ENCODE peak calls at places on chromosomes 2 and 18, in five cellular contexts. C is SK-N-SH, P is fibroblast of the aortic adventitia, S is ovary, E is GM12865. J is an unnamed sample.

GRCh38 chr2:237736783-237737182 is 61.8 kb upstream of the RBM44 start:
- DNase-seq in P (no peak), C (no peak), S (no peak), E (no peak), J (no peak)

GRCh38 chr18:74532511-74533025 is 1.7 kb upstream of the CNDP1 start:
- DNase-seq in E (no peak), C (no peak), P (no peak), S (no peak), J (no peak)

GRCh38 chr2:191343796-191344338 is 98.7 kb downstream of the MYO1B start:
- DNase-seq in E (no peak), C (no peak), P (no peak), S (no peak), J (no peak)

GRCh38 chr2:23904692-23905091 is 22.2 kb downstream of the ATAD2B start:
- DNase-seq in P (peak), S (no peak), C (no peak), E (no peak), J (no peak)

GRCh38 chr2:80947601-80948130 is 643.1 kb upstream of the LRRTM1 start:
- DNase-seq in E (no peak), P (no peak), S (no peak), C (no peak), J (no peak)

GRCh38 chr2:150133623-150134022 is 353.8 kb downstream of the RND3 start:
- DNase-seq in P (peak), C (no peak), S (no peak), E (peak), J (peak)

GRCh38 chr2:235050992-235051351 is 99.2 kb downstream of the SH3BP4 start:
- DNase-seq in P (peak), E (no peak), C (peak), S (peak), J (no peak)

GRCh38 chr18:38006541-38006940 is 440.9 kb upstream of the CELF4 start:
- DNase-seq in P (no peak), E (no peak), S (no peak), C (no peak), J (no peak)

GRCh38 chr2:119707117-119708087 is 28.4 kb downstream of the TMEM177 start:
- DNase-seq in S (no peak), C (no peak), P (no peak), E (no peak), J (no peak)

GRCh38 chr2:40168032-40168431 is 283.9 kb downstream of the SLC8A1 start:
- DNase-seq in C (no peak), S (no peak), E (no peak), P (peak), J (no peak)

GRCh38 chr2:85540131-85540587 is 1.2 kb downstream of the MAT2A start:
- DNase-seq in P (peak), C (no peak), S (no peak), E (no peak), J (no peak)

GRCh38 chr2:46988733-46989481 is 73.3 kb upstream of the MCFD2 start:
- DNase-seq in C (peak), S (peak), E (no peak), P (no peak), J (no peak)

GRCh38 chr2:8009010-8009597 is 672.8 kb upstream of the ID2 start:
- DNase-seq in E (no peak), P (peak), C (no peak), S (no peak), J (no peak)

GRCh38 chr2:216516730-216517350 is 18.2 kb downstream of the RPL37A start:
- DNase-seq in C (peak), S (no peak), P (peak), E (peak), J (no peak)

GRCh38 chr2:105804266-105804665 is 59.6 kb downstream of the NCK2 start:
- DNase-seq in C (peak), E (no peak), S (no peak), P (peak), J (no peak)

GRCh38 chr2:197869501-197870111 is 65.2 kb downstream of the PLCL1 start:
- DNase-seq in E (no peak), S (no peak), P (peak), C (peak), J (no peak)

GRCh38 chr2:97751752-97752151 is 38.4 kb downstream of the ZAP70 start:
- DNase-seq in E (no peak), C (no peak), P (peak), S (no peak), J (no peak)

GRCh38 chr18:23683155-23683554 is 6.1 kb upstream of the LAMA3 start:
- DNase-seq in P (no peak), S (no peak), E (no peak), C (no peak), J (no peak)

GRCh38 chr2:239363946-239364637 is 36.7 kb downstream of the HDAC4 start:
- DNase-seq in E (no peak), P (no peak), S (peak), C (no peak), J (no peak)

GRCh38 chr2:237309011-237309410 is 105.0 kb downstream of the COL6A3 start:
- DNase-seq in P (peak), S (no peak), C (no peak), E (no peak), J (no peak)

GRCh38 chr2:6423131-6423530 is 442.6 kb downstream of the CMPK2 start:
- DNase-seq in E (peak), P (no peak), C (peak), S (no peak), J (no peak)

GRCh38 chr2:42074661-42075060 is 26.8 kb downstream of the PKDCC start:
- DNase-seq in C (no peak), P (no peak), S (no peak), E (no peak), J (no peak)

GRCh38 chr2:108536911-108537310 is 2.6 kb downstream of the LIMS1 start:
- DNase-seq in P (no peak), S (no peak), E (no peak), C (no peak), J (no peak)
- H3K4me3 ChIP-seq in P (no peak), S (no peak), E (no peak), C (peak), J (no peak)

GRCh38 chr2:37343537-37344434 is 644 bp upstream of the QPCT start:
- DNase-seq in S (no peak), E (no peak), P (peak), C (peak), J (no peak)
- TF ChIP-seq CTCF in S (peak), E (no peak), P (peak), C (peak), J (peak)

GRCh38 chr2:211931314-211931713 is 607.3 kb downstream of the ERBB4 start:
- DNase-seq in E (no peak), C (no peak), S (no peak), P (no peak), J (no peak)
- H3K4me3 ChIP-seq in E (no peak), C (no peak), S (no peak), P (no peak), J (no peak)

GRCh38 chr2:164840458-164840929 is 1.1 kb downstream of the COBLL1 start:
- DNase-seq in S (peak), C (no peak), E (no peak), P (no peak), J (no peak)

GRCh38 chr2:164841719-164842623 is at the start of gene COBLL1:
- DNase-seq in P (peak), S (peak), E (peak), C (peak), J (no peak)

GRCh38 chr2:164842624-164842966 is 972 bp upstream of the COBLL1 start:
- DNase-seq in S (no peak), P (no peak), E (no peak), C (no peak), J (no peak)

GRCh38 chr2:164839914-164840457 is 1.6 kb downstream of the COBLL1 start:
- DNase-seq in S (no peak), P (peak), E (no peak), C (no peak), J (no peak)

DNA sequence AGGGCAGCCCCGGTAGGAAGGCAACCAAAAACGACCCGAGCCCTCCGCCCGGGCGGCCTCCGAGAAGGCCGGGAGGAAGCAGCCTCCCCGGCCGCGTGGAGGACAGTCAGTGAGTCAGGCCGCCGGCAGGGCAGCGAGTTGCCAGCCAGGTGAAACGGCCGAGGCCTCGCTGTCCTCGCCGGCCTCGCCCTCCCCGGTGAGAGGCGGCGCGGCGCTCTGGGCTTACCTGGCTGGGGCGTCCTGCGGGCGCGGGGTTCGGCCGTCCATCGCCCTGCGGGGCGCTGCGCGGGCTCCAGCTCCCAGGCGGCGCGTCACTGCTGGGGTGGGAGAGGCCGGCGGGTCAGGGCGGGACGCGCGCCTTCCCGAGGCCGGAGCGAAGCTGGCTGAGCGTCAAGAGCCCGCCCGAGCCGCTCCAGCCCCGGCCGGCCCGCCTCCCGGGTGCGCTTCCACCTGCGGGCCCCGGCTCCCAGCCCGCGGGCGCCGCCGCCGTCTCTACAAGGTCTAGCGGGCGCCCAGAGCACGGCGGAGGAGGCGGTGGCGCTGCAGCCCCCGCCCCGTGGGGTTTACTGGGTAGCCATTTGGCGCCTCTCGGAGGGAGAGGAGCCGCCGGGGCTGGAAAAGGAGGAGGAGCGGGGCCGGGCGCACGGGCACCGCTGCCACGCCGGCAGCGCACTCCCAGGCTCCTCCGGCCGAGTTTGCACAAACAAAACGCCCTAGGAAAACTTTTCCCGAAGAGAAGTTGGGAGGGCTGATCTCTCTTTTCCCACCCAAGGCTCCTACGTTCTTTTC is 499 bp downstream of the COBLL1 start:
- DNase-seq in S (peak), E (peak), P (peak), C (peak), J (no peak)
- TF ChIP-seq CTCF in S (no peak), E (no peak), P (peak), C (no peak), J (no peak)

DNA sequence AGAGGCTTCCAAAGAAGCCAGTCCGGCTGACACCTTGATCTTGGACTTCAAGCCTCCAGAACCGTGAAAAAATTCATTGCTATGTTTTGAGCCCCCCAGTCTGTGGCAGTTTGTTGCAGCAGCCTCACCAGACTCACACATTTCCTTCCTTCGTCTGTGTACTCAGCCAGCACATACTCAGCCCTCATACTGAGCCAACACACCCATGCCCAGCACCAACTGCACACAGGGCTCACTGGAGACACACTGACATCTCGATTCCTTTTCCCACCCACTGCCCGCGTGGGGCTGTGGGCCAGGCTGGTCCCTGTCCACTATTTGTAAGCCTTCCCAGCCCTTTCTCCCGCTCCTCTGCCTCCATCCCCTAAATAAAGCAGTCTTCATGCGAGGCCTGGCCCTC is 24.1 kb upstream of the NMUR1 start:
- DNase-seq in S (no peak), C (no peak), E (no peak), P (no peak), J (no peak)
- H3K4me3 ChIP-seq in S (peak), C (no peak), E (peak), P (peak), J (peak)

GRCh38 chr2:3664925-3665324 is 6.9 kb downstream of the ALLC start:
- DNase-seq in E (no peak), S (no peak), P (no peak), C (no peak), J (no peak)

GRCh38 chr2:3659447-3660432 is 1.7 kb downstream of the ALLC start:
- DNase-seq in S (no peak), C (no peak), P (no peak), E (no peak), J (no peak)

GRCh38 chr2:3664118-3664517 is 6.1 kb downstream of the ALLC start:
- DNase-seq in S (no peak), C (no peak), E (no peak), P (no peak), J (no peak)

GRCh38 chr2:3661149-3661660 is 3.2 kb downstream of the ALLC start:
- DNase-seq in S (no peak), P (no peak), E (no peak), C (no peak), J (no peak)

DNA sequence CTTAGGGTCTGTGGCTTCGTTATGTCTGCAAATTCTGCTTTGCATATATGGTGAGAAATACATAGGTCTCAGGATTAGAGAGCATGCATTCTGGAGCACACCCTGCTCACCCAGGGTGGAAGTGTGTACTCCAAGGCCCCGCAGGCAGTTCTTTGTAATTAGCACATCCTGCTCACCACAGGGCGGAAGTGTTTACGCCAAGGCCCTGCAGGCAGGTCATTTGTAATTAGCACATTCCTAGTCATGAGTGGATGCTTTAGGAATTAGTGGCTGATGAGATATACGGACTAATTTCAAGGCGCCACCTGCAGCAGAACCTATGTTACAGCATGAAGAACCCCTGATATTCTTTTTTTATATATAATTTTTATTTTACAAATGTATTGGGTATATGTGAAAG is 4.2 kb downstream of the ALLC start:
- DNase-seq in C (no peak), S (no peak), E (peak), P (no peak), J (no peak)
- TF ChIP-seq CTCF in C (no peak), S (no peak), E (no peak), P (no peak), J (no peak)

GRCh38 chr18:6811816-6812215 is 82.3 kb downstream of the ARHGAP28 start:
- DNase-seq in C (no peak), P (peak), S (no peak), E (no peak), J (no peak)
- H3K4me3 ChIP-seq in C (no peak), P (no peak), S (no peak), E (no peak), J (no peak)

GRCh38 chr2:10910625-10911024 is 1.1 kb upstream of the KCNF1 start:
- DNase-seq in E (no peak), S (no peak), P (no peak), C (no peak), J (no peak)

GRCh38 chr2:10912796-10913445 is 1.2 kb downstream of the KCNF1 start:
- DNase-seq in E (no peak), P (no peak), C (no peak), S (no peak), J (no peak)

GRCh38 chr2:10909996-10910341 is 1.8 kb upstream of the KCNF1 start:
- DNase-seq in E (no peak), C (no peak), P (no peak), S (no peak), J (no peak)

GRCh38 chr2:10912076-10912731 is 470 bp downstream of the KCNF1 start:
- DNase-seq in C (peak), E (no peak), S (no peak), P (no peak), J (no peak)

GRCh38 chr2:10911291-10912075 is at the start of gene KCNF1:
- DNase-seq in P (peak), E (no peak), C (peak), S (no peak), J (no peak)
- TF ChIP-seq CTCF in P (peak), E (no peak), C (peak), S (no peak), J (no peak)

GRCh38 chr2:71724793-71725192 is 271.4 kb downstream of the DYSF start:
- DNase-seq in S (no peak), E (no peak), C (no peak), P (no peak), J (no peak)
- H3K4me3 ChIP-seq in S (no peak), E (no peak), C (no peak), P (no peak), J (no peak)

J was measured in GM12864.